ENCODE peak calls at places on chromosomes 4 and X, in five cellular contexts. L, Y, K, G and A are unnamed samples.

GRCh38 chrX:99722094-99722493 is 688.0 kb downstream of the PCDH19 start:
- DNase-seq in G (no peak), Y (no peak), K (no peak), L (no peak), A (no peak)

GRCh38 chr4:3760346-3760745 is 5.8 kb upstream of the ADRA2C start:
- DNase-seq in Y (no peak), K (no peak), L (no peak), G (no peak), A (no peak)

GRCh38 chr4:186074189-186074588 is 5.2 kb downstream of the TLR3 start:
- DNase-seq in G (no peak), L (no peak), K (no peak), Y (no peak), A (no peak)

GRCh38 chr4:118867311-118868067 is 21.2 kb upstream of the SYNPO2 start:
- DNase-seq in K (no peak), Y (no peak), L (no peak), G (no peak), A (no peak)

GRCh38 chr4:118124977-118125376 is 90.7 kb downstream of the NDST3 start:
- DNase-seq in L (no peak), Y (no peak), G (no peak), K (no peak), A (no peak)

GRCh38 chrX:18617351-18617750 is 54.6 kb downstream of the RS1 start:
- DNase-seq in L (peak), G (no peak), K (no peak), Y (no peak), A (no peak)

GRCh38 chrX:24025741-24026402 is 1.1 kb downstream of the KLHL15 start:
- DNase-seq in Y (no peak), K (no peak), G (no peak), L (peak), A (no peak)

GRCh38 chr4:103171006-103171405 is 27.1 kb downstream of the CENPE start:
- DNase-seq in K (no peak), L (no peak), Y (no peak), G (no peak), A (no peak)

GRCh38 chr4:182478475-182478874 is 235.3 kb downstream of the TENM3 start:
- DNase-seq in K (no peak), L (peak), Y (no peak), G (no peak), A (no peak)

GRCh38 chr4:182339246-182339645 is 96.0 kb downstream of the TENM3 start:
- DNase-seq in G (no peak), K (no peak), L (no peak), Y (no peak), A (no peak)

GRCh38 chrX:103253608-103254007 is 1.3 kb downstream of the TCEAL8 start:
- DNase-seq in G (no peak), K (no peak), L (no peak), Y (no peak), A (no peak)

GRCh38 chr4:106021737-106022410 is 126.6 kb downstream of the NPNT start:
- DNase-seq in G (no peak), L (no peak), K (no peak), Y (no peak), A (no peak)

GRCh38 chrX:30246769-30247489 is at the start of gene MAGEB1:
- DNase-seq in Y (no peak), K (no peak), L (no peak), G (no peak), A (no peak)

GRCh38 chrX:85112270-85112669 is 108.6 kb downstream of the APOOL start:
- DNase-seq in L (no peak), K (no peak), G (no peak), Y (no peak), A (no peak)

GRCh38 chr4:176123710-176124407 is 58.2 kb downstream of the WDR17 start:
- DNase-seq in Y (no peak), L (peak), K (no peak), G (no peak), A (no peak)